ENCODE peak calls at places on chromosomes 7 and 10, in eight cellular contexts. Q is dorsolateral prefrontal cortex; H is right lobe of liver; A is brain microvascular endothelial cell; F is fibroblast of the aortic adventitia; J is neuronal stem cell; V is upper lobe of right lung; B is naive thymus-derived CD4-positive, alpha-beta T cell. W is an unnamed sample.

GRCh38 chr7:85851571-85852193 is 664.8 kb upstream of the SEMA3D start:
- DNase-seq in H (no peak), Q (no peak), A (no peak), F (peak), V (no peak), J (peak), B (no peak), W (peak)

GRCh38 chr7:114354306-114354705 is 60.3 kb upstream of the FOXP2 start:
- DNase-seq in H (no peak), A (no peak), V (no peak), B (no peak), Q (no peak), J (no peak), F (no peak), W (no peak)

GRCh38 chr7:2953099-2953498 is 90.6 kb downstream of the CARD11 start:
- DNase-seq in B (no peak), F (peak), J (no peak), Q (no peak), A (no peak), H (no peak), V (no peak), W (no peak)

GRCh38 chr10:62738916-62739315 is 65.6 kb upstream of the ADO start:
- DNase-seq in H (no peak), F (peak), A (peak), Q (no peak), V (no peak), J (no peak), B (no peak), W (no peak)

GRCh38 chr10:6494934-6495592 is 85.0 kb downstream of the PRKCQ start:
- DNase-seq in H (no peak), B (no peak), A (no peak), F (no peak), J (no peak), V (no peak), Q (no peak), W (no peak)

GRCh38 chr7:2452643-2453270 is 23.4 kb downstream of the GRIFIN start:
- DNase-seq in V (no peak), B (no peak), F (no peak), J (no peak), A (no peak), H (no peak), Q (no peak), W (no peak)

GRCh38 chr10:46033602-46034011 is 3.2 kb upstream of the NCOA4 start:
- DNase-seq in H (no peak), J (no peak), Q (no peak), F (peak), A (peak), V (no peak), B (no peak), W (peak)

GRCh38 chr7:9149499-9150082 is 716.2 kb downstream of the NXPH1 start:
- DNase-seq in B (no peak), Q (no peak), V (no peak), J (no peak), H (no peak), F (no peak), A (no peak), W (no peak)

GRCh38 chr7:3300221-3300650 is 816 bp upstream of the SDK1 start:
- DNase-seq in F (no peak), V (no peak), Q (no peak), H (no peak), A (peak), B (no peak), J (peak), W (no peak)

GRCh38 chr7:128409435-128410091 is at the start of gene IMPDH1:
- DNase-seq in Q (peak), A (peak), H (peak), J (peak), B (peak), F (no peak), V (peak), W (peak)

GRCh38 chr10:6128591-6129383 is 40.0 kb downstream of the RBM17 start:
- DNase-seq in Q (no peak), A (peak), H (no peak), F (peak), B (no peak), V (no peak), J (no peak), W (peak)

GRCh38 chr10:77398558-77398957 is 239.1 kb downstream of the KCNMA1 start:
- DNase-seq in J (no peak), Q (no peak), H (no peak), F (peak), V (no peak), B (no peak), A (no peak), W (no peak)

GRCh38 chr7:98286093-98286525 is 4.6 kb downstream of the BRI3 start:
- DNase-seq in B (no peak), Q (no peak), F (peak), A (peak), J (no peak), H (peak), V (peak), W (no peak)

GRCh38 chr7:159099217-159099655 is 45.4 kb downstream of the VIPR2 start:
- DNase-seq in H (no peak), Q (no peak), B (no peak), A (no peak), V (peak), J (no peak), F (no peak), W (no peak)

GRCh38 chr10:95266674-95267095 is 24.1 kb downstream of the PDLIM1 start:
- DNase-seq in J (peak), V (no peak), Q (no peak), F (peak), B (no peak), A (peak), H (no peak), W (no peak)

GRCh38 chr7:150823010-150823409 is 22.4 kb downstream of the TMEM176A start:
- DNase-seq in F (no peak), J (no peak), H (no peak), Q (no peak), B (no peak), V (no peak), A (no peak), W (no peak)

GRCh38 chr7:17939670-17940301 is 508 bp downstream of the SNX13 start:
- DNase-seq in J (peak), V (peak), F (peak), A (peak), Q (peak), B (no peak), H (peak), W (peak)

GRCh38 chr10:12484945-12485805 is 135.8 kb downstream of the CAMK1D start:
- DNase-seq in B (no peak), J (no peak), F (no peak), V (no peak), Q (peak), A (peak), H (no peak), W (no peak)

GRCh38 chr10:70835895-70836294 is 20.1 kb downstream of the SGPL1 start:
- DNase-seq in F (peak), V (no peak), A (peak), J (no peak), B (no peak), Q (no peak), H (no peak), W (no peak)

GRCh38 chr7:73507556-73507955 is 14.5 kb downstream of the BAZ1B start:
- DNase-seq in J (no peak), V (no peak), Q (no peak), A (no peak), H (no peak), F (no peak), B (no peak), W (no peak)

GRCh38 chr7:20441886-20442505 is 111.3 kb downstream of the ITGB8 start:
- DNase-seq in B (no peak), H (no peak), J (no peak), V (no peak), A (no peak), Q (no peak), F (peak), W (no peak)

GRCh38 chr10:43816351-43817321 is 168.0 kb upstream of the ZNF32 start:
- DNase-seq in B (no peak), V (no peak), F (peak), Q (no peak), H (no peak), A (peak), J (no peak), W (no peak)

GRCh38 chr7:44999245-45000095 is 531 bp upstream of the CCM2 start:
- DNase-seq in Q (peak), V (peak), J (peak), B (peak), A (peak), H (peak), F (peak), W (peak)

GRCh38 chr7:45000096-45001032 is at the start of gene CCM2:
- DNase-seq in A (no peak), Q (peak), F (peak), H (peak), B (no peak), J (no peak), V (peak), W (no peak)

GRCh38 chr7:44995555-44996493 is 4.2 kb upstream of the CCM2 start:
- DNase-seq in H (no peak), B (no peak), V (no peak), F (no peak), J (no peak), Q (no peak), A (no peak), W (no peak)

GRCh38 chr7:45001138-45001694 is 1.2 kb downstream of the CCM2 start:
- DNase-seq in Q (peak), H (peak), V (peak), A (no peak), B (no peak), F (no peak), J (no peak), W (no peak)

DNA sequence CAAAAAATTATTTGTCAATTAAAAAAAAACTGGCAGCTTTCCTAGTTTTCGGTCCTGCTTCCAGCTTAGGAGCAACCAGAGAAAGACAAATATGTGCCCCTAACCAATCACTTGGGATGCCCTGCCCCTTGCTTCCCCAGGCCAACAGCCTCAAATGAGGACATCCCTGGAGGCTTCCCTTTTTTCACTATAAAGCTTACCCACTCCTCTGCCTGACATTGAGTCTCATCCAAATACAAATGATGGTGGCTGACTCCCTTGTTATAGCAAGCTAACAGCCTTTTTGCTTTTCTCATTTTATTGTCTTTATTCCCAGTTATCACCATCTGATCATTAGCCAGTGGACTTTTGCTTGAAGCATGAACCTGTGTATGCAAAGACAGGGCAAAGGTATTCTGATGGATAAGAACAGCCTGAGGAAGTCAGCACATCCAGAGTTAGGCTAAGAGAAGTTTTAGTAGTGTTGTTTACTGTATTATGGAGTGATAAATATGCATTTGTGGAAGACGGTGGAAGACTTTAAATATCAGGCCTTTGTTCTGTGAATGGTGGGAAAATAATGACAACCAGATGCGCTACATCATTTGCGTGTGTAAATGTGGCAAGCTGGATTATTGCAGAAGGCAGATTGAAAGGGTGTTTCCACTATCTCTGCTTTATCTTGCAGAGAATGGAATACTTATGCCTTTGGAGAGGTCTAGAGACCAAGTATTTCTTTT is 1.7 kb upstream of the CCM2 start:
- DNase-seq in A (no peak), V (no peak), Q (no peak), J (no peak), B (no peak), F (no peak), H (no peak), W (no peak)
- H3K4me3 ChIP-seq in A (no peak), V (peak), Q (no peak), J (no peak), B (no peak), F (no peak), H (no peak), W (peak)

GRCh38 chr10:21173433-21173963 is 276.4 kb upstream of the NEBL start:
- DNase-seq in F (no peak), Q (no peak), H (no peak), V (no peak), J (peak), B (no peak), A (no peak), W (peak)

GRCh38 chr10:21172774-21173432 is 275.8 kb upstream of the NEBL start:
- DNase-seq in A (no peak), H (no peak), F (no peak), B (no peak), J (no peak), Q (peak), V (peak), W (peak)

GRCh38 chr10:21174670-21175495 is 277.8 kb upstream of the NEBL start:
- DNase-seq in A (no peak), F (no peak), B (no peak), J (peak), H (no peak), V (no peak), Q (no peak), W (peak)

GRCh38 chr10:21175797-21176196 is 278.7 kb upstream of the NEBL start:
- DNase-seq in H (no peak), A (no peak), V (no peak), Q (no peak), J (no peak), F (no peak), B (no peak), W (no peak)

GRCh38 chr10:21173964-21174669 is 277.0 kb upstream of the NEBL start:
- DNase-seq in F (no peak), H (peak), V (peak), J (peak), B (no peak), Q (peak), A (no peak), W (peak)
- H3K4me3 ChIP-seq in F (peak), H (peak), V (peak), J (peak), B (no peak), Q (peak), A (peak), W (peak)

GRCh38 chr7:13991791-13992620 is 2.5 kb upstream of the ETV1 start:
- DNase-seq in V (no peak), F (peak), Q (no peak), A (no peak), H (no peak), J (no peak), B (no peak), W (no peak)

GRCh38 chr7:13990984-13991790 is 1.7 kb upstream of the ETV1 start:
- DNase-seq in H (peak), V (peak), A (peak), J (peak), F (peak), Q (peak), B (no peak), W (peak)

GRCh38 chr7:13989944-13990295 is 454 bp upstream of the ETV1 start:
- DNase-seq in H (no peak), J (no peak), A (peak), B (no peak), Q (no peak), V (no peak), F (no peak), W (no peak)

GRCh38 chr7:13990319-13990983 is 985 bp upstream of the ETV1 start:
- DNase-seq in Q (peak), B (no peak), H (peak), F (peak), A (peak), J (peak), V (peak), W (peak)

GRCh38 chr7:13992621-13992982 is 3.1 kb upstream of the ETV1 start:
- DNase-seq in Q (no peak), H (no peak), F (no peak), J (no peak), V (no peak), A (no peak), B (no peak), W (no peak)
- H3K4me3 ChIP-seq in Q (no peak), H (no peak), F (no peak), J (no peak), V (peak), A (no peak), B (no peak), W (no peak)

GRCh38 chr7:131909151-131909768 is 352.8 kb upstream of the PODXL start:
- DNase-seq in F (no peak), H (no peak), V (no peak), Q (no peak), B (no peak), J (no peak), A (no peak), W (no peak)
- H3K4me3 ChIP-seq in F (peak), H (no peak), V (no peak), Q (peak), B (no peak), J (no peak), A (no peak), W (no peak)

GRCh38 chr7:50781894-50782293 is 802 bp downstream of the GRB10 start:
- DNase-seq in V (no peak), A (no peak), F (no peak), B (no peak), Q (peak), H (no peak), J (no peak), W (no peak)
- H3K4me3 ChIP-seq in V (peak), A (peak), F (peak), B (peak), Q (peak), H (no peak), J (peak), W (no peak)

GRCh38 chr10:96984512-96985225 is 152.6 kb downstream of the LCOR start:
- DNase-seq in J (peak), V (no peak), B (no peak), F (no peak), H (no peak), Q (no peak), A (no peak), W (no peak)
- H3K4me3 ChIP-seq in J (no peak), V (no peak), B (no peak), F (no peak), H (no peak), Q (peak), A (no peak), W (no peak)

GRCh38 chr10:18310761-18311160 is 170.5 kb downstream of the CACNB2 start:
- DNase-seq in Q (no peak), V (no peak), F (no peak), B (no peak), J (no peak), H (no peak), A (no peak), W (no peak)

GRCh38 chr10:18313146-18313542 is 172.9 kb downstream of the CACNB2 start:
- DNase-seq in J (no peak), B (no peak), H (no peak), V (no peak), A (no peak), F (no peak), Q (peak), W (no peak)

GRCh38 chr10:18312385-18313145 is 172.3 kb downstream of the CACNB2 start:
- DNase-seq in V (no peak), B (no peak), F (peak), Q (no peak), A (peak), H (no peak), J (no peak), W (peak)

GRCh38 chr10:18308600-18308999 is 168.4 kb downstream of the CACNB2 start:
- DNase-seq in F (peak), A (no peak), J (no peak), V (no peak), H (no peak), B (no peak), Q (no peak), W (no peak)

DNA sequence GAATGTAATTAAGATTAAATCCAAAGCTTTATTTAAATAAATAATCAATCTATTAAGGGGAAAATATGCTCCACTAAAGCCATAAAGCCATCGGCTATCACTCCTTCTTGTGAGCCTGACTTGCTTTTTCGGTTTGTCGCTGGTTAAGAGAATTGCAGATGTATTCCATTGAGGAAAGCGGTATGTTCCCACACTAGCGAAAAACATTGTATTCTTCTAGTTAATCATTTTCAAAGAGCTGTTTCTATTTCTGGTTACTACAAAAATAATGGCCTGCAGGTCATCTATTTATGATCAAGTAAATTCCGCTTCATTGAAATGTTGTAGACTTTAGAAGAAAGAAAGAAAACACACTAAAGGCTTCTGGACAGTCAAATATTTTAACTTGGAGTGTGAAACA is 173.4 kb downstream of the CACNB2 start:
- DNase-seq in A (no peak), H (no peak), B (no peak), Q (no peak), V (no peak), J (no peak), F (no peak), W (no peak)
- H3K4me3 ChIP-seq in A (no peak), H (no peak), B (no peak), Q (no peak), V (no peak), J (no peak), F (no peak), W (no peak)

DNA sequence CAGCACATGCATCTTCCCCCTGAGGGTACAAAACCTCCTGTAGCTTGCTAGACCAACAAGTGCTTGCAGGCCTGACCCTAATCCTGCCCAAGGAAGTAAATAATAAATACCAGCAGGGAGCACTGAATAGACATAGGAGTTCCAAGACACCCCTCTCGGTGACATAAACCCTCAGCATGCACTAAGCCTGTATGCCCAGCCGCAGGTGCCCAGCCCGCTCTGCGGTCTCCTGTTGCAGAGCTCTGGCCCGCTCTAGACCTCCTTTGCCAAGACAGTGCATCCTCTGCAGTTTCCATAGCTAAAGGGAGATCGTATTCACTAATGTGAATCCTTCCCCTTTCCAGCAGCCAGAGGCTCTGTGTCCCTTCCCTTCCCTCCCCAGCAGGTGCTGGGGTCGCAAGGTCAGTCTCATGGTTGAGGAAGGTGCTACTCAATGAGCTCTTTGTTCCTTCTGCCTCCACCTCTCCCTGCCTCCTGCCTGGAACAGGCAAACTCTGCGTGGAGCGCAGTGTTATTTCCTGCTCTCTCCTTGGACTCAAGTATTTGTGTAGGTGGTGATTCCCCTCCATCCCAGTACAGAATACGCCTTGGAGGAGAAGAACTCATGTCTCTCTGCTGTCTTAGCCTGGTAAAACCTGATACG is 36.6 kb downstream of the SBDS start:
- DNase-seq in V (no peak), Q (peak), F (no peak), J (no peak), A (no peak), H (no peak), B (no peak), W (no peak)
- H3K4me3 ChIP-seq in V (no peak), Q (no peak), F (no peak), J (no peak), A (no peak), H (no peak), B (no peak), W (no peak)